ENCODE peak calls at places on chromosomes 5 and 9, in ten cellular contexts. O is activated CD4-positive, alpha-beta T cell treated with anti-CD3 and anti-CD28 coated beads, Interleukin-2, amount 50 U/mL, for 24 hours; G is C1 segment of cervical spinal cord; L is cardiac fibroblast; T is neural progenitor cell; Y is RWPE1; E is stimulated activated CD8-positive, alpha-beta memory T cell treated with anti-CD3 and anti-CD28 coated beads, Interleukin-7, amount 100 ng/mL, for 24 hours; K is heart right ventricle; R is non-pigmented ciliary epithelial cell; M is suprapubic skin. B is an unnamed sample.
A peak's percentile ranks its signal among the peaks of the same experiment; 100 is the strongest.

GRCh38 chr5:1896602-1897376 is 14.1 kb upstream of the IRX4 start:
- DNase-seq in T (no peak), L (no peak), G (no peak), K (no peak), M (no peak), O (no peak), Y (no peak), E (no peak), R (no peak), B (no peak)

GRCh38 chr5:76811214-76811613 is 7.6 kb upstream of the F2RL1 start:
- DNase-seq in M (no peak), Y (peak; percentile 94), K (no peak), L (no peak), G (no peak), T (no peak), O (no peak), R (no peak), E (no peak), B (peak; percentile 60)

GRCh38 chr5:117955831-117956230 is 1032.5 kb downstream of the DTWD2 start:
- DNase-seq in L (no peak), M (peak; percentile 68), Y (no peak), O (no peak), K (no peak), T (no peak), R (no peak), E (no peak), G (no peak), B (peak; percentile 36)

GRCh38 chr5:54841481-54841880 is 143.9 kb downstream of the ESM1 start:
- DNase-seq in K (no peak), M (no peak), G (no peak), O (no peak), R (no peak), L (no peak), E (no peak), T (no peak), Y (no peak), B (no peak)

GRCh38 chr9:101119206-101119819 is 90.8 kb downstream of the PLPPR1 start:
- DNase-seq in L (peak; percentile 10), O (peak; percentile 3), Y (peak; percentile 57), K (peak; percentile 31), M (no peak), R (no peak), E (no peak), T (peak; percentile 76), G (peak; percentile 14), B (no peak)

GRCh38 chr9:14097215-14097614 is 216.7 kb downstream of the NFIB start:
- DNase-seq in K (peak; percentile 32), G (no peak), O (no peak), L (peak; percentile 86), Y (no peak), E (no peak), R (peak; percentile 60), T (no peak), M (no peak), B (no peak)

GRCh38 chr5:142669479-142669878 is 16.4 kb downstream of the FGF1 start:
- DNase-seq in E (no peak), L (no peak), O (no peak), Y (no peak), T (no peak), G (no peak), M (no peak), K (no peak), R (no peak), B (no peak)

GRCh38 chr9:131447148-131447547 is 53.3 kb downstream of the PRRC2B start:
- DNase-seq in M (peak; percentile 60), E (no peak), K (no peak), R (no peak), L (no peak), O (no peak), Y (no peak), G (no peak), T (no peak), B (no peak)

GRCh38 chr5:61613679-61614078 is 281.6 kb downstream of the ZSWIM6 start:
- DNase-seq in G (no peak), T (no peak), L (no peak), M (no peak), R (no peak), O (no peak), Y (no peak), E (no peak), K (no peak), B (no peak)

GRCh38 chr9:123311250-123311753 is 42.9 kb upstream of the STRBP start:
- DNase-seq in G (no peak), R (no peak), E (no peak), Y (no peak), M (no peak), K (no peak), T (no peak), O (no peak), L (no peak), B (no peak)

GRCh38 chr5:53017383-53017782 is 28.2 kb downstream of the ITGA2 start:
- DNase-seq in T (no peak), M (no peak), Y (no peak), G (peak; percentile 18), R (no peak), E (no peak), O (no peak), K (no peak), L (no peak), B (no peak)

GRCh38 chr9:19481471-19481870 is 72.7 kb downstream of the ACER2 start:
- DNase-seq in R (no peak), K (peak; percentile 43), T (no peak), O (no peak), G (no peak), E (no peak), Y (no peak), L (peak; percentile 33), M (no peak), B (no peak)

GRCh38 chr5:52409835-52410234 is 377.9 kb upstream of the ITGA1 start:
- DNase-seq in G (no peak), E (no peak), O (no peak), Y (no peak), R (no peak), K (no peak), L (no peak), T (no peak), M (no peak), B (no peak)

GRCh38 chr5:137022043-137022442 is 477.1 kb downstream of the SPOCK1 start:
- DNase-seq in E (no peak), K (peak; percentile 33), L (peak; percentile 67), O (no peak), M (no peak), G (no peak), T (no peak), Y (no peak), R (no peak), B (no peak)

GRCh38 chr9:114643906-114644305 is 13.7 kb downstream of the TEX53 start:
- DNase-seq in E (no peak), K (no peak), G (no peak), L (no peak), T (no peak), Y (no peak), M (no peak), O (no peak), R (no peak), B (no peak)

GRCh38 chr5:176579323-176579722 is 30.2 kb downstream of the CDHR2 start:
- DNase-seq in R (no peak), M (no peak), E (no peak), K (no peak), G (no peak), Y (no peak), O (no peak), L (no peak), T (no peak), B (no peak)

GRCh38 chr9:121207371-121207940 is 5.8 kb upstream of the RAB14 start:
- DNase-seq in L (no peak), E (no peak), G (no peak), R (no peak), O (no peak), K (no peak), M (no peak), Y (no peak), T (no peak), B (no peak)

GRCh38 chr5:121691478-121691877 is 160.2 kb upstream of the FTMT start:
- DNase-seq in L (peak; percentile 4), G (no peak), E (no peak), M (no peak), O (no peak), Y (no peak), T (no peak), K (no peak), R (peak; percentile 8), B (no peak)

GRCh38 chr9:34985311-34985899 is 4.1 kb upstream of the DNAJB5 start:
- DNase-seq in L (peak; percentile 77), E (no peak), O (no peak), Y (no peak), R (no peak), K (no peak), G (peak; percentile 30), M (no peak), T (peak; percentile 80), B (peak; percentile 89)

GRCh38 chr9:125784286-125785049 is 37.3 kb downstream of the PBX3 start:
- DNase-seq in K (no peak), R (no peak), L (peak; percentile 20), T (no peak), G (no peak), E (no peak), O (no peak), Y (no peak), M (no peak), B (no peak)

GRCh38 chr5:80967500-80968181 is 7.5 kb downstream of the RASGRF2 start:
- DNase-seq in T (no peak), O (no peak), R (peak; percentile 78), M (no peak), K (peak; percentile 25), G (no peak), Y (peak; percentile 81), E (no peak), L (peak; percentile 79), B (peak; percentile 51)

GRCh38 chr5:16681761-16682335 is 65.1 kb upstream of the RETREG1 start:
- DNase-seq in O (no peak), E (no peak), M (no peak), T (no peak), R (no peak), L (no peak), Y (no peak), G (no peak), K (no peak), B (no peak)

GRCh38 chr5:143400541-143401252 is 2.8 kb downstream of the NR3C1 start:
- DNase-seq in G (peak; percentile 51), O (no peak), E (no peak), R (no peak), M (no peak), T (peak; percentile 24), L (peak; percentile 52), K (peak; percentile 17), Y (no peak), B (peak; percentile 83)

B was measured in lower leg skin.